ENCODE peak calls at places on chromosomes 4 and X, in seven cellular contexts. G, L, N, V, P, U and Y are unnamed samples. For H3K36me3, the result is how much of the 10 kb centered on the place peaks cover.

GRCh38 chrX:123909498-123909897 is 49.6 kb downstream of the XIAP start:
- DNase-seq in U (no peak), G (no peak), P (no peak), N (no peak), V (no peak), L (peak), Y (no peak)

GRCh38 chr4:173013232-173013932 is 155.2 kb upstream of the GALNT7 start:
- DNase-seq in G (peak), P (no peak), V (no peak), N (no peak), U (no peak), L (peak), Y (no peak)

GRCh38 chr4:86218721-86219481 is 141.0 kb downstream of the MAPK10 start:
- DNase-seq in N (no peak), U (peak), L (peak), G (no peak), P (no peak), V (no peak), Y (no peak)

GRCh38 chr4:41069268-41069667 is 145.1 kb downstream of the APBB2 start:
- DNase-seq in G (no peak), L (peak), N (no peak), P (no peak), U (peak), V (no peak), Y (no peak)

GRCh38 chr4:16205298-16206164 is 20.7 kb downstream of the TAPT1 start:
- DNase-seq in P (no peak), L (no peak), G (no peak), V (no peak), N (no peak), U (no peak), Y (no peak)

GRCh38 chr4:8144359-8144758 is 14.3 kb downstream of the ABLIM2 start:
- DNase-seq in U (no peak), P (no peak), N (no peak), G (no peak), V (no peak), L (no peak), Y (no peak)

GRCh38 chr4:76275486-76276126 is 24.1 kb downstream of the FAM47E start:
- DNase-seq in N (no peak), V (no peak), G (no peak), U (no peak), L (no peak), P (no peak), Y (no peak)

GRCh38 chr4:1713003-1713397 is 881 bp upstream of the SLBP start:
- DNase-seq in P (no peak), N (no peak), V (no peak), U (no peak), G (no peak), L (no peak), Y (no peak)

GRCh38 chr4:126899382-126899801 is 733.4 kb upstream of the INTU start:
- DNase-seq in V (no peak), L (peak), N (no peak), U (peak), G (no peak), P (peak), Y (no peak)

GRCh38 chrX:134460005-134460860 is at the start of gene HPRT1:
- DNase-seq in U (peak), L (peak), P (peak), V (peak), G (peak), N (peak), Y (no peak)

GRCh38 chrX:39487166-39488006 is 610.4 kb downstream of the BCOR start:
- DNase-seq in G (no peak), L (no peak), V (no peak), N (no peak), U (no peak), P (no peak), Y (no peak)

GRCh38 chr4:153497091-153497531 is 31.0 kb downstream of the TMEM131L start:
- DNase-seq in V (no peak), N (no peak), P (no peak), U (peak), L (peak), G (no peak), Y (no peak)

GRCh38 chr4:181752516-181752915 is 490.7 kb upstream of the TENM3 start:
- DNase-seq in G (no peak), U (no peak), P (no peak), L (no peak), N (no peak), V (no peak), Y (no peak)

GRCh38 chr4:125316781-125317525 is 2.2 kb downstream of the FAT4 start:
- DNase-seq in V (peak), P (no peak), G (peak), U (peak), L (peak), N (no peak), Y (no peak)

GRCh38 chr4:3766791-3767561 is 791 bp downstream of the ADRA2C start:
- DNase-seq in P (no peak), G (peak), N (no peak), U (no peak), V (peak), L (no peak), Y (no peak)
- H3K4me3 ChIP-seq in P (peak), G (peak), N (peak), U (no peak), V (peak), L (no peak), Y (no peak)

GRCh38 chr4:177032341-177032740 is 239.6 kb upstream of the VEGFC start:
- DNase-seq in L (no peak), V (no peak), U (no peak), N (no peak), G (no peak), P (no peak), Y (no peak)

GRCh38 chr4:177033632-177034031 is 240.9 kb upstream of the VEGFC start:
- DNase-seq in L (no peak), V (no peak), G (no peak), N (no peak), U (no peak), P (no peak), Y (no peak)

DNA sequence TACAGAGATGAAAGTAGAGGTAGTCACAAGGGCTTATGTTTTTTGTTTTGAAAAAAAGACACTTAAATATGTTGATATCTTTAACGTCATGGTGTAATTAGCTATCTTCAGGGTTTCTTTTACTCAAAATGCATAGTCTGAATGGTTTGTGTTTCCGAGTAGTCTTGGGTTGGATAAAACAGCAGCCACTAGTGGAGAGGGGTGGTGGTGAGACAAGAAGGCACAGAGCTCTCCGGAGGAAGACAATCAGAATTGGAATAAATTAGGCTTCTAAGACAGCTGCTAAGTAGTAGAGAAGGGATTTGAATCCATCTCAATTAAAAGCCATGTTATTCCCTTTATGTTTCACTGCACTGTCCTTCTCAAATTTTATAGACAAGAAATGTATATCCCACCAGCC is 240.4 kb upstream of the VEGFC start:
- DNase-seq in L (no peak), V (no peak), G (no peak), N (no peak), U (no peak), P (no peak), Y (no peak)
- TF ChIP-seq CTCF in L (no peak), V (no peak), G (no peak), N (no peak), U (no peak), P (no peak), Y (peak)

GRCh38 chr4:147837854-147838253 is 106.0 kb downstream of the ARHGAP10 start:
- DNase-seq in P (no peak), U (no peak), L (no peak), V (no peak), G (no peak), N (no peak), Y (no peak)
- H3K36me3 ChIP-seq in P (under half), U (under half), L (under half), V (under half), G (under half), N (under half), Y (under half)

DNA sequence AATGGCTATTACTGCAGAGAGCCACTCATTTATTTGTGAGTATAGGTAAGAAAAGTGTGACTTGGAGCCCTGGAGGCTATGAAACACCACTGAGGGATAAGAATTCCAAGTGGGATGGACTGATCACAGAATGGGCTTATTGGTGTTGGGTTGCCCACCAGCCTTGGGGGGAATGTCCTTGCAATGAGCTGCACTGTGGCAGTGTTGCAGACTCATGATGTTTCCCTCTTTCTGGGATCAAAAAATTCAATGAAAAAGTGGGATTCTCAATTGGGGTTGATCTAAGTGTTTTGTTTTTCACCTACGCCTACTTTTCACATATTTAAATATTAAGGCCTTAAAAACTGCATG is 1024.5 kb upstream of the PCDH10 start:
- DNase-seq in P (no peak), L (no peak), V (no peak), U (no peak), G (no peak), N (no peak), Y (no peak)
- H3K4me3 ChIP-seq in P (no peak), L (no peak), V (no peak), U (no peak), G (no peak), N (no peak), Y (no peak)